ENCODE peak calls at places on chromosomes 5 and 9, in six cellular contexts. H is Panc1, U is GM12878, O is HepG2, R is HCT116, L is A549. A is an unnamed sample.

GRCh38 chr9:2622361-2623045 is 916 bp downstream of the VLDLR start:
- DNase-seq in H (no peak), U (no peak), O (no peak), R (no peak), L (no peak), A (peak; percentile 51)

GRCh38 chr5:125481506-125482455 is 735.3 kb upstream of the ZNF608 start:
- DNase-seq in H (no peak), U (no peak), O (no peak), R (no peak), L (no peak), A (no peak)

GRCh38 chr9:124852829-124853531 is at the start of gene WDR38:
- DNase-seq in H (no peak), U (no peak), O (peak; percentile 77), R (peak; percentile 78), L (peak; percentile 87), A (no peak)

GRCh38 chr9:113186241-113186755 is 34.8 kb downstream of the FKBP15 start:
- DNase-seq in H (no peak), U (no peak), O (no peak), R (no peak), L (no peak), A (no peak)

GRCh38 chr5:139392678-139393496 is 2.0 kb downstream of the PROB1 start:
- DNase-seq in H (peak; percentile 52), U (no peak), O (no peak), R (peak; percentile 66), L (peak; percentile 85), A (peak; percentile 62)

GRCh38 chr9:38026021-38026809 is 42.8 kb downstream of the SHB start:
- DNase-seq in H (peak; percentile 71), U (no peak), O (peak; percentile 29), R (no peak), L (peak; percentile 68), A (no peak)

GRCh38 chr9:122261469-122261881 is 3.2 kb downstream of the RBM18 start:
- DNase-seq in H (no peak), U (no peak), O (peak; percentile 89), R (no peak), L (peak; percentile 51), A (peak; percentile 22)

GRCh38 chr5:51185985-51186384 is 197.3 kb upstream of the ISL1 start:
- DNase-seq in H (no peak), U (no peak), O (no peak), R (no peak), L (no peak), A (no peak)

GRCh38 chr9:6845881-6846280 is 88.1 kb downstream of the KDM4C start:
- DNase-seq in H (no peak), U (no peak), O (peak; percentile 83), R (peak; percentile 7), L (peak; percentile 59), A (no peak)

GRCh38 chr5:148390914-148391313 is 7.2 kb downstream of the FBXO38 start:
- DNase-seq in H (no peak), U (no peak), O (no peak), R (no peak), L (no peak), A (no peak)

GRCh38 chr5:37532976-37533740 is 154.0 kb downstream of the WDR70 start:
- DNase-seq in H (no peak), U (no peak), O (no peak), R (peak; percentile 75), L (peak; percentile 5), A (no peak)

GRCh38 chr9:95018099-95018927 is 291.8 kb downstream of the AOPEP start:
- DNase-seq in H (peak; percentile 66), U (no peak), O (peak; percentile 20), R (peak; percentile 32), L (peak; percentile 87), A (no peak)

GRCh38 chr5:173671121-173671949 is 54.9 kb upstream of the BOD1 start:
- DNase-seq in H (no peak), U (no peak), O (peak; percentile 60), R (no peak), L (no peak), A (peak; percentile 47)

GRCh38 chr9:35996358-35996970 is 38.5 kb upstream of the OR2S2 start:
- DNase-seq in H (no peak), U (no peak), O (no peak), R (no peak), L (peak; percentile 10), A (no peak)

GRCh38 chr9:95796029-95796428 is 79.5 kb upstream of the ERCC6L2 start:
- DNase-seq in H (no peak), U (no peak), O (no peak), R (no peak), L (no peak), A (no peak)

GRCh38 chr5:33800221-33800950 is 91.4 kb downstream of the ADAMTS12 start:
- DNase-seq in H (no peak), U (no peak), O (no peak), R (no peak), L (peak; percentile 4), A (no peak)

GRCh38 chr9:82934949-82935348 is 128.0 kb downstream of the RASEF start:
- DNase-seq in H (peak; percentile 36), U (no peak), O (peak; percentile 83), R (no peak), L (peak; percentile 96), A (no peak)

GRCh38 chr5:172107606-172108005 is 80.4 kb downstream of the STK10 start:
- DNase-seq in H (no peak), U (no peak), O (no peak), R (no peak), L (peak; percentile 56), A (peak; percentile 27)

GRCh38 chr9:122084276-122084675 is 8.8 kb downstream of the TTLL11 start:
- DNase-seq in H (no peak), U (no peak), O (no peak), R (no peak), L (no peak), A (no peak)

GRCh38 chr9:131028931-131029573 is 20.1 kb downstream of the LAMC3 start:
- DNase-seq in H (no peak), U (no peak), O (no peak), R (no peak), L (no peak), A (no peak)

GRCh38 chr9:131027872-131028179 is 18.9 kb downstream of the LAMC3 start:
- DNase-seq in H (no peak), U (no peak), O (no peak), R (no peak), L (no peak), A (no peak)

GRCh38 chr9:131029574-131029952 is 20.6 kb downstream of the LAMC3 start:
- DNase-seq in H (no peak), U (no peak), O (no peak), R (no peak), L (no peak), A (no peak)

GRCh38 chr9:131027048-131027871 is 18.3 kb downstream of the LAMC3 start:
- DNase-seq in H (no peak), U (no peak), O (no peak), R (no peak), L (no peak), A (no peak)

GRCh38 chr9:131028221-131028884 is 19.4 kb downstream of the LAMC3 start:
- DNase-seq in H (no peak), U (no peak), O (no peak), R (no peak), L (no peak), A (no peak)
- TF ChIP-seq REST in H (no peak), U (no peak), O (no peak), R (no peak), L (no peak), A (no peak)

GRCh38 chr9:134492281-134492691 is 149.3 kb upstream of the COL5A1 start:
- DNase-seq in H (no peak), U (no peak), O (no peak), R (no peak), L (no peak), A (no peak)

GRCh38 chr9:134491436-134491835 is 150.2 kb upstream of the COL5A1 start:
- DNase-seq in H (no peak), U (no peak), O (no peak), R (no peak), L (no peak), A (no peak)

GRCh38 chr9:134492721-134493470 is 148.7 kb upstream of the COL5A1 start:
- DNase-seq in H (no peak), U (no peak), O (no peak), R (no peak), L (no peak), A (no peak)

GRCh38 chr9:134490446-134490845 is 151.2 kb upstream of the COL5A1 start:
- DNase-seq in H (no peak), U (no peak), O (no peak), R (no peak), L (no peak), A (no peak)

DNA sequence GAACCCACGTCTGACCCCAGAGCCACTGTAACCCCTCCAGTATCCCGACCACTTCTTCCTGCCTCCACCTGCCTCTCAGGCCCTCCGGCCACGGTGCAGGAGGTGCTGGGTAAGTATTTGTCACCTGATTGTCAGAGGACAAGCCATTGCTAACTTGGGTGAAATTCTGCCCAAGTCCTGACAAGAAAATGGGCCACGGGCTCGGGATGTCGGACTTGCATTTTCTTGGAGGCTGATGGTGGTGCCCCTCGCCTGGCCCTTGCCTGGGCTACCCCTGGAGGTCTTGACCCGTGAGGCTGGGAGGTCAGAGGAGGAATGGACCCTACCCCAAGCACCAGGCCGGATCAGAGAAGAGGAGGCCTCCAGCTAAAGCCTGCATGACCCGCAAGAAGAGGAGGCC is 149.7 kb upstream of the COL5A1 start:
- DNase-seq in H (no peak), U (no peak), O (no peak), R (no peak), L (no peak), A (no peak)
- H3K27ac ChIP-seq in H (no peak overlapping the region), U (no peak overlapping the region), O (no peak overlapping the region), R (no peak overlapping the region), L (no peak overlapping the region), A (no peak overlapping the region)

GRCh38 chr9:127554966-127555829 is 56.9 kb upstream of the STXBP1 start:
- DNase-seq in H (no peak), U (no peak), O (no peak), R (no peak), L (no peak), A (no peak)
- H3K4me3 ChIP-seq in H (no peak overlapping the region), U (no peak overlapping the region), O (no peak overlapping the region), R (no peak overlapping the region), L (no peak overlapping the region), A (no peak overlapping the region)

GRCh38 chr5:137627730-137628129 is 108.2 kb downstream of the KLHL3 start:
- DNase-seq in H (no peak), U (no peak), O (no peak), R (no peak), L (no peak), A (no peak)

GRCh38 chr5:137630972-137631370 is 104.9 kb downstream of the KLHL3 start:
- DNase-seq in H (no peak), U (no peak), O (no peak), R (no peak), L (no peak), A (no peak)

GRCh38 chr5:137631453-137631852 is 104.4 kb downstream of the KLHL3 start:
- DNase-seq in H (no peak), U (no peak), O (no peak), R (no peak), L (no peak), A (no peak)

GRCh38 chr5:137630216-137630971 is 105.5 kb downstream of the KLHL3 start:
- DNase-seq in H (no peak), U (no peak), O (no peak), R (no peak), L (no peak), A (no peak)

DNA sequence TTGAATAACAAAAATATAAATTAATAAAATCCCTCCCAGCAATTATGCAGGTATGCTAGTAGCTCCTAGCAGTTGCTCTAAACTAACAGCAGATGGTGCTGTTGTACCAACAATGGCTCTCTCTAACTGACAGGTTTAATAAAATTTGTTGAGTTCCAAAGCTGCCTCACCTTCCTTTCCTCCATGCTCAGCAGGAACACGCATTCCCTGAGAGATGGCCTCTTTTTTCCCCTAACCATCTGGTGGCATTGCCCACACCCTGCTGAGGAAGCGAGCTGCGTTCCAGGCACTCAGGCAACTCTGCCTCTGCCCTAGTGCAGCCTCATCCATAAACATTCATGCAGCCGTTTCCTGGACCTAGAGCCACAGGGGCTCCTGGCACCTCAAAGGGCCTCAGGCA is 106.2 kb downstream of the KLHL3 start:
- DNase-seq in H (peak; percentile 25), U (peak; percentile 8), O (peak; percentile 41), R (peak; percentile 51), L (peak; percentile 60), A (no peak)
- TF ChIP-seq REST in H (no peak), U (no peak), O (no peak), R (no peak), L (no peak), A (no peak)

A was measured in HL-60.